ENCODE peak calls at places on chromosomes 12 and 14, in eight cellular contexts. G, R, I, J, K, N, M and D are unnamed samples.

GRCh38 chr12:76883151-76883550 is 4.3 kb upstream of the CSRP2 start:
- DNase-seq in G (no peak), R (peak; percentile 26), I (no peak), J (peak; percentile 63), K (no peak), N (peak; percentile 56), M (peak; percentile 21), D (no peak)

GRCh38 chr12:108282676-108283075 is 56.4 kb downstream of the CMKLR1 start:
- DNase-seq in G (no peak), R (no peak), I (no peak), J (peak; percentile 21), K (no peak), N (no peak), M (peak; percentile 14), D (no peak)

GRCh38 chr12:4251967-4252366 is 21.6 kb upstream of the CCND2 start:
- DNase-seq in G (no peak), R (no peak), I (no peak), J (no peak), K (no peak), N (no peak), M (no peak), D (no peak)

GRCh38 chr12:65279387-65280112 is 1.1 kb downstream of the MSRB3 start:
- DNase-seq in G (no peak), R (peak; percentile 24), I (no peak), J (no peak), K (no peak), N (no peak), M (no peak), D (no peak)

GRCh38 chr12:52061470-52062166 is 8.2 kb upstream of the ATG101 start:
- DNase-seq in G (no peak), R (no peak), I (no peak), J (no peak), K (no peak), N (no peak), M (no peak), D (no peak)

GRCh38 chr12:44875417-44875953 is 630 bp downstream of the NELL2 start:
- DNase-seq in G (peak; percentile 36), R (no peak), I (no peak), J (no peak), K (peak; percentile 38), N (no peak), M (no peak), D (no peak)

GRCh38 chr12:116456307-116456641 is 102.9 kb upstream of the MAP1LC3B2 start:
- DNase-seq in G (no peak), R (no peak), I (no peak), J (no peak), K (no peak), N (no peak), M (no peak), D (no peak)

GRCh38 chr12:25422241-25422640 is 130.8 kb downstream of the LMNTD1 start:
- DNase-seq in G (no peak), R (no peak), I (no peak), J (no peak), K (no peak), N (no peak), M (no peak), D (no peak)

GRCh38 chr14:104437703-104438102 is 141.9 kb upstream of the C14orf180 start:
- DNase-seq in G (no peak), R (no peak), I (no peak), J (no peak), K (no peak), N (no peak), M (no peak), D (no peak)

GRCh38 chr12:45268672-45269406 is 52.9 kb downstream of the ANO6 start:
- DNase-seq in G (no peak), R (peak; percentile 80), I (peak; percentile 66), J (peak; percentile 63), K (no peak), N (peak; percentile 94), M (peak; percentile 83), D (peak; percentile 24)

GRCh38 chr14:21011136-21011535 is 12.0 kb downstream of the SLC39A2 start:
- DNase-seq in G (no peak), R (no peak), I (no peak), J (no peak), K (no peak), N (no peak), M (no peak), D (no peak)

GRCh38 chr12:64912501-64912900 is 88.1 kb downstream of the TBC1D30 start:
- DNase-seq in G (no peak), R (peak; percentile 48), I (no peak), J (peak; percentile 27), K (no peak), N (peak; percentile 25), M (peak; percentile 14), D (no peak)

GRCh38 chr14:96091149-96091693 is 52.1 kb downstream of the C14orf132 start:
- DNase-seq in G (no peak), R (no peak), I (no peak), J (no peak), K (no peak), N (no peak), M (no peak), D (no peak)

GRCh38 chr14:90788031-90788430 is 28.2 kb downstream of the TTC7B start:
- DNase-seq in G (no peak), R (no peak), I (no peak), J (no peak), K (no peak), N (no peak), M (no peak), D (no peak)

GRCh38 chr14:64440494-64440893 is 24.8 kb upstream of the AKAP5 start:
- DNase-seq in G (no peak), R (peak; percentile 64), I (no peak), J (peak; percentile 17), K (no peak), N (no peak), M (peak; percentile 87), D (no peak)

GRCh38 chr12:42213954-42214426 is 24.1 kb downstream of the YAF2 start:
- DNase-seq in G (no peak), R (no peak), I (no peak), J (no peak), K (no peak), N (peak; percentile 67), M (peak; percentile 42), D (peak; percentile 3)

GRCh38 chr14:65433157-65433556 is 20.6 kb downstream of the FUT8 start:
- DNase-seq in G (no peak), R (no peak), I (no peak), J (no peak), K (no peak), N (no peak), M (no peak), D (peak; percentile 48)

GRCh38 chr12:67705394-67706370 is 57.1 kb downstream of the DYRK2 start:
- DNase-seq in G (no peak), R (peak; percentile 80), I (peak; percentile 50), J (peak; percentile 41), K (no peak), N (peak; percentile 84), M (peak; percentile 19), D (no peak)

GRCh38 chr14:90168425-90169105 is 87.8 kb upstream of the PSMC1 start:
- DNase-seq in G (no peak), R (peak; percentile 49), I (peak; percentile 15), J (peak; percentile 31), K (no peak), N (peak; percentile 84), M (no peak), D (no peak)

GRCh38 chr12:121072147-121072546 is 33.1 kb upstream of the OASL start:
- DNase-seq in G (no peak), R (no peak), I (no peak), J (no peak), K (no peak), N (no peak), M (no peak), D (no peak)

GRCh38 chr14:58599145-58599544 is 38.6 kb upstream of the DACT1 start:
- DNase-seq in G (no peak), R (no peak), I (no peak), J (no peak), K (no peak), N (no peak), M (no peak), D (no peak)

GRCh38 chr12:75706786-75707605 is 195.6 kb upstream of the KRR1 start:
- DNase-seq in G (no peak), R (peak; percentile 94), I (no peak), J (peak; percentile 18), K (no peak), N (peak; percentile 81), M (peak; percentile 63), D (no peak)